ENCODE peak calls at places on chromosomes 4 and X, in ten cellular contexts. One of them, this sample, is unnamed.

GRCh38 chr4:124632439-124632838 is 80.1 kb downstream of the ANKRD50 start:
- DNase-seq in HepG2: no peak
- DNase-seq in upper lobe of left lung: no peak
- DNase-seq in esophagus muscularis mucosa: no peak
- DNase-seq in transverse colon: no peak
- DNase-seq in ovary: no peak
- DNase-seq in A549: no peak
- DNase-seq in H1: no peak
- DNase-seq in K562: no peak
- DNase-seq in tibial nerve: no peak
- DNase-seq in this sample: no peak

GRCh38 chr4:124839786-124840390 is 127.4 kb upstream of the ANKRD50 start:
- DNase-seq in transverse colon: no peak
- DNase-seq in HepG2: no peak
- DNase-seq in K562: no peak
- DNase-seq in A549: no peak
- DNase-seq in ovary: no peak
- DNase-seq in esophagus muscularis mucosa: no peak
- DNase-seq in upper lobe of left lung: no peak
- DNase-seq in H1: no peak
- DNase-seq in tibial nerve: no peak
- DNase-seq in this sample: no peak

GRCh38 chr4:1604706-1605205 is 79.4 kb downstream of the FAM53A start:
- DNase-seq in K562: no peak
- DNase-seq in HepG2: no peak
- DNase-seq in esophagus muscularis mucosa: no peak
- DNase-seq in upper lobe of left lung: no peak
- DNase-seq in tibial nerve: no peak
- DNase-seq in ovary: no peak
- DNase-seq in transverse colon: peak; percentile 22
- DNase-seq in H1: no peak
- DNase-seq in A549: no peak
- DNase-seq in this sample: peak; percentile 58

GRCh38 chr4:187586892-187587291 is 408.7 kb upstream of the ZFP42 start:
- DNase-seq in H1: no peak
- DNase-seq in ovary: no peak
- DNase-seq in HepG2: no peak
- DNase-seq in transverse colon: no peak
- DNase-seq in esophagus muscularis mucosa: no peak
- DNase-seq in tibial nerve: no peak
- DNase-seq in A549: no peak
- DNase-seq in K562: no peak
- DNase-seq in upper lobe of left lung: no peak
- DNase-seq in this sample: no peak

GRCh38 chrX:134658421-134658896 is at the start of gene PLAC1:
- DNase-seq in upper lobe of left lung: no peak
- DNase-seq in HepG2: no peak
- DNase-seq in K562: no peak
- DNase-seq in transverse colon: no peak
- DNase-seq in esophagus muscularis mucosa: no peak
- DNase-seq in ovary: no peak
- DNase-seq in tibial nerve: no peak
- DNase-seq in H1: no peak
- DNase-seq in A549: no peak
- DNase-seq in this sample: no peak

GRCh38 chr4:13159041-13159620 is 325.0 kb downstream of the RAB28 start:
- DNase-seq in ovary: no peak
- DNase-seq in upper lobe of left lung: no peak
- DNase-seq in A549: no peak
- DNase-seq in tibial nerve: no peak
- DNase-seq in K562: no peak
- DNase-seq in HepG2: peak; percentile 28
- DNase-seq in transverse colon: no peak
- DNase-seq in esophagus muscularis mucosa: no peak
- DNase-seq in H1: no peak
- DNase-seq in this sample: no peak

GRCh38 chr4:32133734-32134133 is 1413.6 kb downstream of the PCDH7 start:
- DNase-seq in HepG2: no peak
- DNase-seq in tibial nerve: no peak
- DNase-seq in A549: no peak
- DNase-seq in K562: no peak
- DNase-seq in upper lobe of left lung: no peak
- DNase-seq in ovary: no peak
- DNase-seq in transverse colon: no peak
- DNase-seq in esophagus muscularis mucosa: no peak
- DNase-seq in H1: no peak
- DNase-seq in this sample: no peak

GRCh38 chrX:113868716-113869115 is 715.2 kb upstream of the HTR2C start:
- DNase-seq in HepG2: no peak
- DNase-seq in A549: no peak
- DNase-seq in H1: no peak
- DNase-seq in esophagus muscularis mucosa: no peak
- DNase-seq in upper lobe of left lung: no peak
- DNase-seq in K562: no peak
- DNase-seq in tibial nerve: no peak
- DNase-seq in ovary: no peak
- DNase-seq in transverse colon: no peak
- DNase-seq in this sample: no peak

GRCh38 chr4:136680761-136681160 is 851.5 kb downstream of the PCDH18 start:
- DNase-seq in esophagus muscularis mucosa: no peak
- DNase-seq in transverse colon: no peak
- DNase-seq in A549: no peak
- DNase-seq in H1: no peak
- DNase-seq in upper lobe of left lung: no peak
- DNase-seq in ovary: no peak
- DNase-seq in tibial nerve: no peak
- DNase-seq in HepG2: no peak
- DNase-seq in K562: no peak
- DNase-seq in this sample: no peak

DNA sequence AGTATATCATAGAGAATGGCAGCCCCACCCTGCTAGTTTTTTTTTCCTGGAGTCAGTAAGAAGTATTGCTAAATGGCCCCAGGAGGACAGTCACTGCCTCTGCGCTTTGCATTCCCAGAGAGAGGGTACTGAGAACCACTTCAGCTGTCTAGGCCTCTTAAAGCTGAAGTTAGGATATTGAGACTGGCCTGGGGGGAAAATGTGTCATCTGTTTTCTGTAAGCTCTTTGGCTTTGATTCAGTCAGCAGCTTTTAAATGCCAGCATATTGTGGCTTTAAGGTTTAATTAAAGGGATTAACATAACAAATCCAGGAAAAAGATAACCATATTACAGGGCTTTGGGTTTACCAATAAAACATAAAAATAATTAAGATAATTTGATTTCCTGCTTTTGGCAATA is 852.0 kb downstream of the PCDH18 start:
- DNase-seq in HepG2: no peak
- DNase-seq in upper lobe of left lung: no peak
- DNase-seq in tibial nerve: no peak
- DNase-seq in ovary: no peak
- DNase-seq in K562: no peak
- DNase-seq in esophagus muscularis mucosa: no peak
- DNase-seq in H1: no peak
- DNase-seq in transverse colon: no peak
- DNase-seq in A549: no peak
- DNase-seq in this sample: no peak
- TF ChIP-seq EP300 in HepG2: no peak
- TF ChIP-seq EP300 in upper lobe of left lung: no peak
- TF ChIP-seq EP300 in tibial nerve: no peak
- TF ChIP-seq EP300 in ovary: no peak
- TF ChIP-seq EP300 in K562: no peak
- TF ChIP-seq EP300 in esophagus muscularis mucosa: no peak
- TF ChIP-seq EP300 in H1: no peak
- TF ChIP-seq EP300 in transverse colon: no peak
- TF ChIP-seq EP300 in A549: no peak
- TF ChIP-seq EP300 in this sample: no peak

DNA sequence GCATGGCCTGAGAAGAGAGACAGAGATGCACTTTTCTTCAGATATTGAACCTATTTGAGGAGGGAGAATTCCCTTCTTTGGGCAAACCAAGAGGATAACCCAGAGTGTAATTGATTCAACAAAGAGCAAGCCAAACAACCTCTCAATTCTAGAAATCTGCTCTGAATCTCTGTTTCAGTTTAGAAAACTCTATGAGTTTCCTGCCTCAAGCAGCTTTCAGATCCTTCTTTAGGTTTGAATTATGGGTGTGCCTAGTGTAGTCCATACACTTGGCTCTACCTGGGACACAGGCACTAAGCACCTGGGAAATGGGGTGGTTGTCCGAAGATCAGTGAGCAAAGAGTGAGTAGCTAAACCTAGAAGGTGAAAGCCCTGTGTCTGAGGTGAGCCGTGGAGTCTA is 52.0 kb upstream of the MTMR8 start:
- DNase-seq in transverse colon: no peak
- DNase-seq in HepG2: no peak
- DNase-seq in K562: no peak
- DNase-seq in esophagus muscularis mucosa: no peak
- DNase-seq in upper lobe of left lung: no peak
- DNase-seq in tibial nerve: no peak
- DNase-seq in A549: no peak
- DNase-seq in ovary: no peak
- DNase-seq in H1: no peak
- DNase-seq in this sample: no peak
- TF ChIP-seq CTCF in transverse colon: no peak
- TF ChIP-seq CTCF in HepG2: no peak
- TF ChIP-seq CTCF in K562: no peak
- TF ChIP-seq CTCF in esophagus muscularis mucosa: no peak
- TF ChIP-seq CTCF in upper lobe of left lung: no peak
- TF ChIP-seq CTCF in tibial nerve: no peak
- TF ChIP-seq CTCF in A549: no peak
- TF ChIP-seq CTCF in ovary: no peak
- TF ChIP-seq CTCF in H1: no peak
- TF ChIP-seq CTCF in this sample: no peak

DNA sequence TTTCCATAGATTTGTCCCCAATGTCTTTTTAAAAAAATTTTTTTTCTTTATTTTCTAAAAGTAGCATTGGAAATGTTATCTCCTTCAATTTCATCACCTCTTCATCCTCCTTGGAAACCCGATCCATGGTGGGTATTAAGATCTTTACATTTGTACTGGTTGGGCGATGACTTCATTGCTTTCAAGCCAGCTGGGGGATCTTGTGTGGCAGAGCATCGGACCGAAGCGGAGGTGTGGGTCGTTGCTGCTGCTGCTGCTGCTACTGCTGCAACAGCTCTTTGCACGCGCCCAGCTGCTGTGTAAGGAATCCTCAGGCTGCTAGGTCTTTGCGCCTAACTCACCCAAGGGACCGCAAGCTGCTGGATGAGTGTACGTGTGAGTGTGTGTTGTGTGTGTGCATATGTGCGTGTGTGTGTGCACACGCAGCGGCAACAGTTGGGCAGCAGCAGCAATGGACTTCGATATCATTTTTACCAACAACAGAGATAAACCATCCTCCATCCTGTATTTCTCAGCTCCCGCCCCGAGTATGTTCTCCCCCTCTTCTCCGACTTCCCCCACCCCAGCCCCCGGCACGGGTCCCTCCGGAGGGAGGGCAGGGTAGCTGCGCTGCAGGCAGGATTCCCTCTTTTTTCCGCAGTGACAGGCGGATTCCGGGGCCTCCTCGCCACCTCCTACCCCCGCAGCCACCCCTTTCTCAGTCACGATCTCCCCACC is 768 bp upstream of the CDKL5 start:
- DNase-seq in esophagus muscularis mucosa: no peak
- DNase-seq in H1: no peak
- DNase-seq in A549: peak; percentile 28
- DNase-seq in ovary: peak; percentile 19
- DNase-seq in transverse colon: peak; percentile 19
- DNase-seq in tibial nerve: no peak
- DNase-seq in upper lobe of left lung: peak; percentile 26
- DNase-seq in HepG2: no peak
- DNase-seq in K562: no peak
- DNase-seq in this sample: no peak
- TF ChIP-seq POLR2A in esophagus muscularis mucosa: no peak
- TF ChIP-seq POLR2A in H1: no peak
- TF ChIP-seq POLR2A in A549: no peak
- TF ChIP-seq POLR2A in ovary: no peak
- TF ChIP-seq POLR2A in transverse colon: no peak
- TF ChIP-seq POLR2A in tibial nerve: no peak
- TF ChIP-seq POLR2A in upper lobe of left lung: no peak
- TF ChIP-seq POLR2A in HepG2: no peak
- TF ChIP-seq POLR2A in K562: no peak
- TF ChIP-seq POLR2A in this sample: no peak

GRCh38 chr4:139819082-139819481 is 153.5 kb downstream of the MGST2 start:
- DNase-seq in ovary: no peak
- DNase-seq in A549: no peak
- DNase-seq in H1: no peak
- DNase-seq in transverse colon: no peak
- DNase-seq in esophagus muscularis mucosa: peak; percentile 12
- DNase-seq in K562: no peak
- DNase-seq in tibial nerve: no peak
- DNase-seq in HepG2: no peak
- DNase-seq in upper lobe of left lung: no peak
- DNase-seq in this sample: no peak

GRCh38 chr4:139816856-139817255 is 151.2 kb downstream of the MGST2 start:
- DNase-seq in H1: no peak
- DNase-seq in upper lobe of left lung: no peak
- DNase-seq in ovary: no peak
- DNase-seq in esophagus muscularis mucosa: peak; percentile 50
- DNase-seq in tibial nerve: no peak
- DNase-seq in K562: no peak
- DNase-seq in transverse colon: no peak
- DNase-seq in HepG2: no peak
- DNase-seq in A549: no peak
- DNase-seq in this sample: no peak

GRCh38 chr4:139817657-139818452 is 152.2 kb downstream of the MGST2 start:
- DNase-seq in esophagus muscularis mucosa: no peak
- DNase-seq in HepG2: no peak
- DNase-seq in upper lobe of left lung: no peak
- DNase-seq in K562: no peak
- DNase-seq in transverse colon: no peak
- DNase-seq in tibial nerve: no peak
- DNase-seq in ovary: peak; percentile 32
- DNase-seq in A549: no peak
- DNase-seq in H1: no peak
- DNase-seq in this sample: no peak

GRCh38 chr4:139814285-139815015 is 148.8 kb downstream of the MGST2 start:
- DNase-seq in transverse colon: no peak
- DNase-seq in H1: no peak
- DNase-seq in ovary: peak; percentile 47
- DNase-seq in esophagus muscularis mucosa: no peak
- DNase-seq in upper lobe of left lung: peak; percentile 37
- DNase-seq in HepG2: no peak
- DNase-seq in K562: no peak
- DNase-seq in tibial nerve: no peak
- DNase-seq in A549: no peak
- DNase-seq in this sample: no peak

DNA sequence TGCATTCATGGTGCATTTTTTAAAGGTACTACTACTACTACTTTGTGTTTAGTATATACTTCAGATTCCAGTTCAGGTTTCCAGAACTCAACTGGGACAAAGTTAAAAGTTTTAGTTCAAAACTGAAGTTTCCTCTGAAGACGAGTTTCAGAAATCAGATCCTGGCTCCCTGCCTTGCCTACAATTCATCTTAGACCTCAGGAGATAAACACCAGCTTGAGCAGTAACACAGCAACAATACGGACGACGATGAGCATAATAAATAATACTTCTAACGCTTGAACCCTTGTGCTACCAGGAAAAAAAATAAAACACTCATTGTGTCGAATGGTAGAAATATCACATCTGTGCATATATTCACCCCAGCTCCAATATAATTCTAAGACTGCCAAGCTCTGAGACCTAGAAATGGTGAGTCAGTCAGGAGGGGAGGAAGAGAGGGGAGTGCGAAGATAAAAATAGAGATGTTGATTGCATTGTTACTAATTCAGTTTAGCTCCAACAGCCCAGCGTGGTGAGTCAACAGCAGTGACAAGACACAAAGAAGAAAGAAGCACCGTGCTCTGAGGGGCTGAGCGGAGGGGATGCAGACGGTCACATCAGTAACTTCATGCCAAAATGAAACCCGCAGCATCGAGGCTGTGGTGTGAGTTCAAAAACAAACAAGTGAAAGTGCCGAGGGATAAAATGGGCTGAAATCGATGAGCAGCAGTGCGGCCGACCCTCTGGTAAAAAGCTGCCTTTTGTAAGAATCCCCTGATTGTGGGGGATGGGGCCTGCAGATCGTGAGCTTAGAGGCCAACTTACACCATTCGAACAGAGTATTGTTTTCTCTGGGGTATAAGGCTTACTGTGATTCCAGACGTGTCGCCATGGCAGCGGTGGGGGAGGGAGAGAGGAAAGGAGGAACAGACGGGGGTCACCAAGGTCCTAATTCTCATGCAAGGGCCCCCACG is 150.3 kb downstream of the MGST2 start:
- DNase-seq in transverse colon: peak; percentile 13
- DNase-seq in ovary: peak; percentile 80
- DNase-seq in esophagus muscularis mucosa: no peak
- DNase-seq in tibial nerve: no peak
- DNase-seq in H1: peak; percentile 62
- DNase-seq in upper lobe of left lung: peak; percentile 39
- DNase-seq in K562: peak; percentile 17
- DNase-seq in A549: no peak
- DNase-seq in HepG2: no peak
- DNase-seq in this sample: no peak
- TF ChIP-seq EP300 in transverse colon: no peak
- TF ChIP-seq EP300 in ovary: no peak
- TF ChIP-seq EP300 in esophagus muscularis mucosa: no peak
- TF ChIP-seq EP300 in tibial nerve: peak; percentile 54
- TF ChIP-seq EP300 in H1: no peak
- TF ChIP-seq EP300 in upper lobe of left lung: no peak
- TF ChIP-seq EP300 in K562: no peak
- TF ChIP-seq EP300 in A549: no peak
- TF ChIP-seq EP300 in HepG2: no peak
- TF ChIP-seq EP300 in this sample: no peak